ENCODE peak calls at places on chromosomes 3 and 15, in six cellular contexts. W is A549, N is GM12878, X is endothelial cell of umbilical vein, G is K562, P is HepG2. J is an unnamed sample.

GRCh38 chr3:33858131-33858530 is 59.7 kb downstream of the PDCD6IP start:
- DNase-seq in N (no peak), G (no peak), W (no peak), P (no peak), X (no peak), J (no peak)

GRCh38 chr3:157089455-157090221 is 70.3 kb downstream of the CCNL1 start:
- DNase-seq in N (peak), P (no peak), G (peak), W (peak), X (peak), J (no peak)

GRCh38 chr3:59273976-59274375 is 224.2 kb upstream of the CFAP20DC start:
- DNase-seq in P (no peak), G (no peak), W (no peak), X (no peak), N (no peak), J (no peak)

GRCh38 chr15:98823012-98823458 is 174.7 kb downstream of the IGF1R start:
- DNase-seq in N (peak), G (no peak), W (peak), X (peak), P (no peak), J (peak)

GRCh38 chr3:178310833-178311380 is 225.3 kb upstream of the KCNMB2 start:
- DNase-seq in W (no peak), P (no peak), G (no peak), N (no peak), X (no peak), J (no peak)

GRCh38 chr3:100252006-100252405 is 8.8 kb upstream of the TBC1D23 start:
- DNase-seq in W (no peak), N (no peak), X (no peak), P (no peak), G (no peak), J (no peak)

GRCh38 chr3:195076981-195077610 is 193.9 kb downstream of the XXYLT1 start:
- DNase-seq in G (no peak), X (no peak), N (no peak), P (no peak), W (no peak), J (no peak)

GRCh38 chr3:127565711-127566110 is 24.8 kb downstream of the TPRA1 start:
- DNase-seq in W (no peak), P (no peak), X (no peak), G (peak), N (no peak), J (no peak)

GRCh38 chr3:181134873-181135272 is 145.3 kb upstream of the DNAJC19 start:
- DNase-seq in N (no peak), X (no peak), W (no peak), G (no peak), P (no peak), J (peak)

GRCh38 chr15:88449581-88449980 is 17.6 kb downstream of the MRPL46 start:
- DNase-seq in W (no peak), N (no peak), X (no peak), G (no peak), P (no peak), J (no peak)

GRCh38 chr3:115254492-115255196 is 107.6 kb upstream of the ZBTB20 start:
- DNase-seq in X (no peak), G (no peak), W (no peak), P (no peak), N (no peak), J (no peak)

GRCh38 chr15:84818221-84819131 is 1.3 kb downstream of the ALPK3 start:
- DNase-seq in P (peak), N (no peak), G (peak), X (peak), W (peak), J (no peak)

GRCh38 chr3:48088056-48088748 is 72.0 kb upstream of the MAP4 start:
- DNase-seq in W (peak), N (no peak), X (no peak), G (peak), P (no peak), J (peak)

GRCh38 chr3:169841171-169841570 is 28.5 kb upstream of the LRRC34 start:
- DNase-seq in P (no peak), X (no peak), W (no peak), G (no peak), N (peak), J (no peak)

GRCh38 chr3:116770815-116771450 is 61.4 kb downstream of the TUSC7 start:
- DNase-seq in N (peak), P (peak), X (peak), W (peak), G (peak), J (peak)

GRCh38 chr15:52653451-52653964 is 25.7 kb downstream of the ATOSA start:
- DNase-seq in P (no peak), N (no peak), W (peak), G (no peak), X (peak), J (no peak)

GRCh38 chr3:49673715-49674490 is at the start of gene APEH:
- DNase-seq in W (peak), N (peak), X (peak), G (peak), P (peak), J (peak)
- TF ChIP-seq POLR2A in W (peak), N (peak), X (peak), G (peak), P (no peak), J (peak)

GRCh38 chr3:122235147-122235546 is 51.7 kb downstream of the CASR start:
- DNase-seq in N (peak), P (no peak), X (no peak), W (no peak), G (no peak), J (no peak)
- TF ChIP-seq MYC in N (no peak), P (no peak), X (no peak), W (no peak), G (no peak), J (no peak)

GRCh38 chr15:42106278-42106677 is 11.9 kb upstream of the PLA2G4D start:
- DNase-seq in G (no peak), X (no peak), N (no peak), P (no peak), W (no peak), J (peak)

GRCh38 chr15:42108808-42109207 is 14.4 kb upstream of the PLA2G4D start:
- DNase-seq in W (no peak), P (no peak), G (no peak), N (no peak), X (no peak), J (peak)

GRCh38 chr15:42110367-42110766 is 16.0 kb upstream of the PLA2G4D start:
- DNase-seq in N (no peak), P (no peak), G (no peak), X (no peak), W (no peak), J (no peak)

GRCh38 chr15:42108189-42108588 is 13.8 kb upstream of the PLA2G4D start:
- DNase-seq in P (no peak), N (no peak), G (no peak), W (no peak), X (no peak), J (no peak)

DNA sequence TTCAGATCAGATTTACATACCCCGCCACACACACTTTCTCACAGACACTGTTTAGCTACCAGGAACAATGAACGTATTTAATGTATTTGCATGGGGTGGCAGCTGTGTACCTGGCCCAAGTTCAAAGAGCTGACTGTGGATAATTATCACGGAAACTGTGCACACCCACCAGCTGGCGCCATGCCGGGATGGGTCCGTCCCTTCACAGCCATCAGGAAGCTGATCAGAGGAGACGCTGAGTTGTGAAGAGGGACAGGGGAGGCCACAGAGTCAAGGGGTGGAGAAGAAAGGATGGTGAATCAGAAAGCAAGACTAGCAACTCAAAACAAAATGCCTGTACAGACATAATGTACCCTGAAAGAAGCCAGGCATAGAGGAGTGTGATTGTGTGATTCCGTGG is 13.1 kb upstream of the PLA2G4D start:
- DNase-seq in W (no peak), G (no peak), X (no peak), N (no peak), P (no peak), J (no peak)
- H3K4me3 ChIP-seq in W (no peak), G (no peak), X (no peak), N (no peak), P (no peak), J (no peak)

DNA sequence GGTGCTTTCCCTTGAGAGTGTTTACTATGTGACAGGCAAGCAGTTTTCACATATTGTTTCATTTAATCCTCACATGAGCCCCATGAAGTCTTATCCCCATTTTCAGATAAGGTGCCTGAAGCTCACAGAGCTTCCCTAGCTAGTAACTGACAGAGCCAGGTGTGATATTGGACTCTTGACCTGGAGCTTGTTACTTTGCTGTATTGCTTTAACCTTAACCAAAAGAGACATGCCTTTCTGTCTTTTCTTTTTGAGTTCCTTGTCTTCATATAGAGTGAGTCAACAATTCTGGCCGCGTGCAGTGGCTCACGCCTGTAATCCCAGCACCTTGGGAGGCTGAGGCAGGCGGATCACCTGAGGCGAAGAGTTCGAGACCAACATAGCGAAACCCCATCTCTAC is 9.3 kb upstream of the DVL3 start:
- DNase-seq in G (no peak), W (no peak), P (no peak), N (no peak), X (no peak), J (no peak)
- TF ChIP-seq POLR2A in G (peak), W (no peak), P (no peak), N (no peak), X (no peak), J (no peak)